ENCODE peak calls at places on chromosomes 2 and 18, in four cellular contexts. One of them, this sample, is unnamed.

GRCh38 chr2:217636578-217637267 is 366.1 kb downstream of the TNS1 start:
- DNase-seq in K562: no peak
- DNase-seq in GM12878: no peak
- DNase-seq in H1: no peak
- DNase-seq in this sample: no peak

GRCh38 chr2:97919858-97920257 is 75.9 kb downstream of the TMEM131 start:
- DNase-seq in K562: no peak
- DNase-seq in GM12878: no peak
- DNase-seq in H1: no peak
- DNase-seq in this sample: no peak

GRCh38 chr18:33914399-33914798 is 310.3 kb downstream of the NOL4 start:
- DNase-seq in K562: no peak
- DNase-seq in GM12878: no peak
- DNase-seq in H1: no peak
- DNase-seq in this sample: no peak

GRCh38 chr2:223217373-223217772 is 165.4 kb downstream of the KCNE4 start:
- DNase-seq in K562: no peak
- DNase-seq in GM12878: no peak
- DNase-seq in H1: no peak
- DNase-seq in this sample: no peak

GRCh38 chr18:79394438-79395307 is 1.1 kb upstream of the NFATC1 start:
- DNase-seq in K562: no peak
- DNase-seq in GM12878: no peak
- DNase-seq in H1: peak; percentile 70
- DNase-seq in this sample: peak; percentile 49

GRCh38 chr18:46627136-46627535 is 29.9 kb downstream of the LOXHD1 start:
- DNase-seq in K562: no peak
- DNase-seq in GM12878: no peak
- DNase-seq in H1: peak; percentile 26
- DNase-seq in this sample: no peak

GRCh38 chr18:79915161-79916127 is 36.0 kb downstream of the SLC66A2 start:
- DNase-seq in K562: no peak
- DNase-seq in GM12878: no peak
- DNase-seq in H1: peak; percentile 45
- DNase-seq in this sample: no peak

GRCh38 chr18:48164096-48164475 is 233.6 kb upstream of the SMAD2 start:
- DNase-seq in K562: no peak
- DNase-seq in GM12878: no peak
- DNase-seq in H1: no peak
- DNase-seq in this sample: no peak

GRCh38 chr2:88626171-88627054 is 851 bp downstream of the EIF2AK3 start:
- DNase-seq in K562: peak; percentile 55
- DNase-seq in GM12878: no peak
- DNase-seq in H1: peak; percentile 68
- DNase-seq in this sample: no peak

GRCh38 chr2:228599781-228600180 is 418.3 kb upstream of the SPHKAP start:
- DNase-seq in K562: no peak
- DNase-seq in GM12878: no peak
- DNase-seq in H1: no peak
- DNase-seq in this sample: no peak

GRCh38 chr2:70472256-70472905 is 81.2 kb downstream of the TGFA start:
- DNase-seq in K562: no peak
- DNase-seq in GM12878: no peak
- DNase-seq in H1: no peak
- DNase-seq in this sample: no peak

GRCh38 chr2:171789956-171790355 is 102.7 kb downstream of the DYNC1I2 start:
- DNase-seq in K562: no peak
- DNase-seq in GM12878: no peak
- DNase-seq in H1: no peak
- DNase-seq in this sample: no peak

GRCh38 chr18:47284691-47285370 is 33.4 kb upstream of the SKOR2 start:
- DNase-seq in K562: no peak
- DNase-seq in GM12878: peak; percentile 15
- DNase-seq in H1: no peak
- DNase-seq in this sample: no peak

GRCh38 chr2:166057363-166058169 is 70.3 kb downstream of the SCN1A start:
- DNase-seq in K562: peak; percentile 16
- DNase-seq in GM12878: no peak
- DNase-seq in H1: no peak
- DNase-seq in this sample: peak; percentile 45

GRCh38 chr2:91839904-91840868 is 3031.0 kb upstream of the TEKT4 start:
- DNase-seq in K562: no peak
- DNase-seq in GM12878: no peak
- DNase-seq in H1: no peak
- DNase-seq in this sample: no peak

GRCh38 chr2:147456729-147457128 is 388.1 kb upstream of the ACVR2A start:
- DNase-seq in K562: no peak
- DNase-seq in GM12878: no peak
- DNase-seq in H1: no peak
- DNase-seq in this sample: no peak

GRCh38 chr2:46540496-46541342 is 61.4 kb downstream of the TMEM247 start:
- DNase-seq in K562: no peak
- DNase-seq in GM12878: no peak
- DNase-seq in H1: no peak
- DNase-seq in this sample: peak; percentile 86

GRCh38 chr2:184620367-184620766 is 22.0 kb downstream of the ZNF804A start:
- DNase-seq in K562: no peak
- DNase-seq in GM12878: no peak
- DNase-seq in H1: no peak
- DNase-seq in this sample: peak; percentile 6

GRCh38 chr2:7882296-7882695 is 799.6 kb upstream of the ID2 start:
- DNase-seq in K562: no peak
- DNase-seq in GM12878: no peak
- DNase-seq in H1: no peak
- DNase-seq in this sample: no peak

GRCh38 chr2:66794571-66794970 is 359.6 kb downstream of the MEIS1 start:
- DNase-seq in K562: no peak
- DNase-seq in GM12878: no peak
- DNase-seq in H1: no peak
- DNase-seq in this sample: no peak

GRCh38 chr2:63053889-63054725 is 3.5 kb downstream of the OTX1 start:
- DNase-seq in K562: no peak
- DNase-seq in GM12878: no peak
- DNase-seq in H1: peak; percentile 96
- DNase-seq in this sample: no peak

GRCh38 chr2:33107690-33108482 is 161.1 kb downstream of the LTBP1 start:
- DNase-seq in K562: no peak
- DNase-seq in GM12878: no peak
- DNase-seq in H1: no peak
- DNase-seq in this sample: peak; percentile 37

GRCh38 chr18:59742325-59743111 is 45.3 kb upstream of the CCBE1 start:
- DNase-seq in K562: no peak
- DNase-seq in GM12878: no peak
- DNase-seq in H1: no peak
- DNase-seq in this sample: peak; percentile 62

GRCh38 chr2:54581326-54582039 is 125.4 kb downstream of the SPTBN1 start:
- DNase-seq in K562: no peak
- DNase-seq in GM12878: peak; percentile 63
- DNase-seq in H1: no peak
- DNase-seq in this sample: no peak

GRCh38 chr2:120316528-120317179 is 29.3 kb upstream of the INHBB start:
- DNase-seq in K562: no peak
- DNase-seq in GM12878: no peak
- DNase-seq in H1: no peak
- DNase-seq in this sample: no peak

GRCh38 chr2:126788652-126789051 is 110.0 kb upstream of the TEX51 start:
- DNase-seq in K562: no peak
- DNase-seq in GM12878: no peak
- DNase-seq in H1: no peak
- DNase-seq in this sample: no peak

GRCh38 chr2:79369127-79369526 is 143.7 kb upstream of the CTNNA2 start:
- DNase-seq in K562: no peak
- DNase-seq in GM12878: no peak
- DNase-seq in H1: no peak
- DNase-seq in this sample: no peak

GRCh38 chr2:117755768-117756167 is 58.7 kb upstream of the DDX18 start:
- DNase-seq in K562: no peak
- DNase-seq in GM12878: no peak
- DNase-seq in H1: no peak
- DNase-seq in this sample: no peak

GRCh38 chr2:203594541-203594940 is 59.4 kb upstream of the RAPH1 start:
- DNase-seq in K562: no peak
- DNase-seq in GM12878: no peak
- DNase-seq in H1: no peak
- DNase-seq in this sample: peak; percentile 68

GRCh38 chr2:68811364-68811763 is 59.8 kb downstream of the BMP10 start:
- DNase-seq in K562: no peak
- DNase-seq in GM12878: no peak
- DNase-seq in H1: peak; percentile 23
- DNase-seq in this sample: peak; percentile 23
- TF ChIP-seq CHD1 in K562: no peak
- TF ChIP-seq CHD1 in GM12878: no peak
- TF ChIP-seq CHD1 in H1: no peak
- TF ChIP-seq CHD1 in this sample: no peak

GRCh38 chr2:201621293-201621999 is 21.9 kb downstream of the TMEM237 start:
- DNase-seq in K562: no peak
- DNase-seq in GM12878: no peak
- DNase-seq in H1: no peak
- DNase-seq in this sample: peak; percentile 37
- TF ChIP-seq CHD1 in K562: no peak
- TF ChIP-seq CHD1 in GM12878: no peak
- TF ChIP-seq CHD1 in H1: no peak
- TF ChIP-seq CHD1 in this sample: no peak

GRCh38 chr2:51454177-51454576 is 422.2 kb upstream of the NRXN1 start:
- DNase-seq in K562: no peak
- DNase-seq in GM12878: no peak
- DNase-seq in H1: no peak
- DNase-seq in this sample: no peak
- TF ChIP-seq CHD1 in K562: no peak
- TF ChIP-seq CHD1 in GM12878: no peak
- TF ChIP-seq CHD1 in H1: no peak
- TF ChIP-seq CHD1 in this sample: no peak

DNA sequence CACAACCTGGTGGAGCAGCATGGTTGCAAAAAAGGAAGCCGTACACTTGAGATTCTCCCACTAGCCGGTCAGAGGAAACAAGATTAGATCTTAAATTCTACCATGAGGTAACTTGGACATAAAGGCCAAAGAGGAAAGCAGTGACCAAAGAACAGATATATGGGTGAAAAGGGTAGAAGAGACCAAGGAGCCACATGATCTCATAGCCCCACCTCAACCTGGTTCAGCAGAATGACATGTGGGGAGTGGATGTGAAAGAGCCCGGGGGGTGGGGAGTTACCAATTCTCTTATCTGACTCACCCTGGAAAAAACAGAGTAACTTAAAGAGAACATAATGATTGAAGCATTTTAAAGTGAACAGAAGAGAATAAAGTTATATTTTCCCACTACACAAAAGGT is 683.0 kb downstream of the DSC3 start:
- DNase-seq in K562: no peak
- DNase-seq in GM12878: no peak
- DNase-seq in H1: no peak
- DNase-seq in this sample: no peak
- TF ChIP-seq CHD1 in K562: no peak
- TF ChIP-seq CHD1 in GM12878: no peak
- TF ChIP-seq CHD1 in H1: no peak
- TF ChIP-seq CHD1 in this sample: no peak

GRCh38 chr2:85789271-85789670 is 35.5 kb downstream of the ATOH8 start:
- DNase-seq in K562: no peak
- DNase-seq in GM12878: no peak
- DNase-seq in H1: no peak
- DNase-seq in this sample: no peak
- TF ChIP-seq CHD1 in K562: no peak
- TF ChIP-seq CHD1 in GM12878: no peak
- TF ChIP-seq CHD1 in H1: no peak
- TF ChIP-seq CHD1 in this sample: no peak

GRCh38 chr2:224948859-224949258 is 93.4 kb downstream of the DOCK10 start:
- DNase-seq in K562: no peak
- DNase-seq in GM12878: no peak
- DNase-seq in H1: no peak
- DNase-seq in this sample: peak; percentile 75

GRCh38 chr2:224947566-224947965 is 94.7 kb downstream of the DOCK10 start:
- DNase-seq in K562: no peak
- DNase-seq in GM12878: no peak
- DNase-seq in H1: no peak
- DNase-seq in this sample: peak; percentile 22

GRCh38 chr2:224945134-224945533 is 97.1 kb downstream of the DOCK10 start:
- DNase-seq in K562: no peak
- DNase-seq in GM12878: no peak
- DNase-seq in H1: no peak
- DNase-seq in this sample: no peak

GRCh38 chr2:224948005-224948404 is 94.3 kb downstream of the DOCK10 start:
- DNase-seq in K562: no peak
- DNase-seq in GM12878: no peak
- DNase-seq in H1: no peak
- DNase-seq in this sample: no peak

GRCh38 chr2:224946911-224947310 is 95.4 kb downstream of the DOCK10 start:
- DNase-seq in K562: no peak
- DNase-seq in GM12878: no peak
- DNase-seq in H1: no peak
- DNase-seq in this sample: peak; percentile 92
- TF ChIP-seq CHD1 in K562: no peak
- TF ChIP-seq CHD1 in GM12878: no peak
- TF ChIP-seq CHD1 in H1: no peak
- TF ChIP-seq CHD1 in this sample: no peak

DNA sequence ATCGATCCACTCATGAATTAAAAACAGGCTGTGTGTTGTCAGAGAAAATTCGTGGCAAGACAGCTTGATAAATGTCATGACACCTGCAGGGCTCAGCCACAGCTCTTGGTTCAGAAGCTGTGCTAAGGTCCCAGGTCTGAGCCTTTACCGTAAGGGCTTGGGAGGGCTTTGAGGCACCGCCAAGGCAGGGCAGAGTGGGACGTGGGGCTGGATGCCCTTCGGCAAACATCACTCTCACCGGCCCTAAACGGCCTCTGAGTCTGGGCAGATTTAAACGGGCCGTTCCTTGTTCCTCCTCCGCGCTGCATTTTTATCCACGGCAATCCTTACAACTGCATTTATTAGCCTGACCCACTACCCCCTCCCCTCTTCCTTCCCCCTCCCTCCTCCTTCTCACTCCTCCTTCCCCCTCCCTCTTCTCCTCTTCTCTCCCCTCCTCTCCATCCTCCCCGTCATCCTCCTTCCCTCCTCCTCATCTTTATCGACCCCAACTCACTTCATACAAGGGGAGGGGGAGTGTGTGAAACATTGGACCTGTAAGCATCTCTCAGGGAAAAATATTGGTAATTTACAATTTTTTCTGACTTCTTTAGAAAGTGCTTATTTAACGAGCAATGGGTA is 33.9 kb downstream of the MBP start:
- DNase-seq in K562: no peak
- DNase-seq in GM12878: no peak
- DNase-seq in H1: no peak
- DNase-seq in this sample: no peak
- TF ChIP-seq CHD1 in K562: no peak
- TF ChIP-seq CHD1 in GM12878: no peak
- TF ChIP-seq CHD1 in H1: no peak
- TF ChIP-seq CHD1 in this sample: no peak

GRCh38 chr18:77622009-77622692 is 372.5 kb downstream of the GALR1 start:
- DNase-seq in K562: no peak
- DNase-seq in GM12878: no peak
- DNase-seq in H1: no peak
- DNase-seq in this sample: no peak
- TF ChIP-seq CHD1 in K562: no peak
- TF ChIP-seq CHD1 in GM12878: no peak
- TF ChIP-seq CHD1 in H1: no peak
- TF ChIP-seq CHD1 in this sample: no peak

GRCh38 chr2:65159921-65160320 is 30.0 kb upstream of the RAB1A start:
- DNase-seq in K562: no peak
- DNase-seq in GM12878: no peak
- DNase-seq in H1: no peak
- DNase-seq in this sample: no peak
- TF ChIP-seq CHD1 in K562: no peak
- TF ChIP-seq CHD1 in GM12878: no peak
- TF ChIP-seq CHD1 in H1: no peak
- TF ChIP-seq CHD1 in this sample: no peak